ENCODE peak calls at places on chromosomes 12 and 14, in eight cellular contexts. O is mucosa of gallbladder; M is DMS153; U is K562; K is progenitor cell of endocrine pancreas; X is effector memory CD4-positive, alpha-beta T cell; E is EH; F is neural progenitor cell. J is an unnamed sample.

GRCh38 chr14:86038401-86038985 is 508.5 kb downstream of the FLRT2 start:
- DNase-seq in X (no peak), M (no peak), U (peak), K (peak), E (peak), O (peak), F (peak), J (no peak)

GRCh38 chr14:94036328-94037167 is 10.4 kb downstream of the OTUB2 start:
- DNase-seq in M (peak), X (peak), F (peak), E (peak), K (peak), O (peak), U (peak), J (peak)

GRCh38 chr14:67674139-67674479 is 323 bp downstream of the VTI1B start:
- DNase-seq in F (peak), K (peak), M (peak), X (peak), O (peak), E (peak), U (peak), J (peak)

GRCh38 chr14:77125275-77126073 is 16.1 kb downstream of the ZDHHC22 start:
- DNase-seq in E (no peak), X (no peak), O (no peak), F (peak), U (no peak), M (no peak), K (no peak), J (no peak)

GRCh38 chr12:130655010-130655409 is 61.1 kb downstream of the RIMBP2 start:
- DNase-seq in X (no peak), E (no peak), M (no peak), F (no peak), O (no peak), K (no peak), U (no peak), J (no peak)

GRCh38 chr12:60106207-60106606 is 510.4 kb downstream of the SLC16A7 start:
- DNase-seq in K (no peak), M (no peak), O (no peak), X (no peak), U (no peak), E (peak), F (no peak), J (no peak)

GRCh38 chr12:95116773-95117172 is 43.4 kb upstream of the NR2C1 start:
- DNase-seq in O (no peak), U (no peak), E (no peak), M (no peak), K (no peak), X (no peak), F (no peak), J (no peak)

GRCh38 chr12:121314441-121314840 is 17.9 kb upstream of the CAMKK2 start:
- DNase-seq in M (no peak), X (no peak), K (no peak), O (no peak), F (no peak), E (no peak), U (no peak), J (no peak)

GRCh38 chr14:29126361-29126760 is 359.8 kb downstream of the FOXG1 start:
- DNase-seq in K (no peak), M (no peak), E (peak), U (no peak), X (no peak), F (no peak), O (no peak), J (no peak)

GRCh38 chr12:45214739-45215418 is 1.0 kb upstream of the ANO6 start:
- DNase-seq in M (no peak), E (peak), X (no peak), K (no peak), U (no peak), F (no peak), O (no peak), J (no peak)

GRCh38 chr12:20120296-20120695 is 248.0 kb upstream of the PDE3A start:
- DNase-seq in F (no peak), E (no peak), M (no peak), U (no peak), O (no peak), X (no peak), K (no peak), J (no peak)

GRCh38 chr12:92440072-92440471 is 262.7 kb upstream of the PLEKHG7 start:
- DNase-seq in K (no peak), U (no peak), M (no peak), X (no peak), O (no peak), F (no peak), E (no peak), J (no peak)

GRCh38 chr14:93994919-93995682 is 2.0 kb upstream of the CCDC197 start:
- DNase-seq in E (peak), U (no peak), K (no peak), M (peak), O (no peak), X (no peak), F (no peak), J (no peak)

GRCh38 chr12:1837541-1838206 is 17.3 kb downstream of the LRTM2 start:
- DNase-seq in K (no peak), O (no peak), X (no peak), M (no peak), E (peak), F (no peak), U (no peak), J (no peak)